ENCODE peak calls at places on chromosomes 5 and 9, in seven cellular contexts. U is suprapubic skin, J is IMR-90, D is breast epithelium, N is testis, A is thyroid gland, K is tibial nerve. W is an unnamed sample.

GRCh38 chr9:7976167-7976755 is 176.7 kb upstream of the DMAC1 start:
- DNase-seq in U (no peak), J (no peak), D (no peak), N (no peak), A (no peak), K (no peak), W (no peak)

GRCh38 chr5:161420526-161420925 is 126.0 kb downstream of the GABRB2 start:
- DNase-seq in U (no peak), J (no peak), D (no peak), N (no peak), A (no peak), K (no peak), W (no peak)

GRCh38 chr5:90398726-90399125 is 10.8 kb downstream of the CETN3 start:
- DNase-seq in U (no peak), J (no peak), D (no peak), N (no peak), A (no peak), K (no peak), W (no peak)

GRCh38 chr5:127987354-127988148 is 96.0 kb upstream of the SLC12A2 start:
- DNase-seq in U (no peak), J (peak; percentile 3), D (no peak), N (no peak), A (no peak), K (no peak), W (no peak)

GRCh38 chr5:78496373-78496772 is 136.0 kb downstream of the SCAMP1 start:
- DNase-seq in U (no peak), J (peak; percentile 67), D (no peak), N (no peak), A (no peak), K (no peak), W (no peak)

GRCh38 chr9:76603448-76603895 is 144.5 kb downstream of the GCNT1 start:
- DNase-seq in U (no peak), J (peak; percentile 29), D (no peak), N (no peak), A (no peak), K (no peak), W (no peak)

GRCh38 chr9:93126825-93127368 is 7.2 kb downstream of the NINJ1 start:
- DNase-seq in U (peak; percentile 77), J (no peak), D (peak; percentile 49), N (peak; percentile 55), A (peak; percentile 73), K (peak; percentile 15), W (no peak)

GRCh38 chr9:88092699-88093359 is 45.4 kb downstream of the SPATA31C2 start:
- DNase-seq in U (no peak), J (peak; percentile 68), D (no peak), N (no peak), A (no peak), K (no peak), W (no peak)

GRCh38 chr9:4986291-4986690 is 1.2 kb downstream of the JAK2 start:
- DNase-seq in U (no peak), J (peak; percentile 13), D (no peak), N (no peak), A (no peak), K (no peak), W (no peak)

GRCh38 chr5:98499892-98500291 is 273.6 kb upstream of the RGMB start:
- DNase-seq in U (no peak), J (no peak), D (no peak), N (no peak), A (no peak), K (no peak), W (no peak)

GRCh38 chr5:125668904-125669303 is 754.3 kb upstream of the GRAMD2B start:
- DNase-seq in U (no peak), J (no peak), D (no peak), N (no peak), A (no peak), K (no peak), W (no peak)

GRCh38 chr5:98587166-98587565 is 186.3 kb upstream of the RGMB start:
- DNase-seq in U (no peak), J (no peak), D (no peak), N (no peak), A (no peak), K (no peak), W (no peak)

GRCh38 chr5:181235689-181236366 is 7.9 kb downstream of the RACK1 start:
- DNase-seq in U (no peak), J (no peak), D (no peak), N (no peak), A (no peak), K (no peak), W (no peak)
- TF ChIP-seq POLR2A in U (no peak), J (peak; percentile 52), D (no peak), N (no peak), A (no peak), K (no peak), W (peak; percentile 39)

DNA sequence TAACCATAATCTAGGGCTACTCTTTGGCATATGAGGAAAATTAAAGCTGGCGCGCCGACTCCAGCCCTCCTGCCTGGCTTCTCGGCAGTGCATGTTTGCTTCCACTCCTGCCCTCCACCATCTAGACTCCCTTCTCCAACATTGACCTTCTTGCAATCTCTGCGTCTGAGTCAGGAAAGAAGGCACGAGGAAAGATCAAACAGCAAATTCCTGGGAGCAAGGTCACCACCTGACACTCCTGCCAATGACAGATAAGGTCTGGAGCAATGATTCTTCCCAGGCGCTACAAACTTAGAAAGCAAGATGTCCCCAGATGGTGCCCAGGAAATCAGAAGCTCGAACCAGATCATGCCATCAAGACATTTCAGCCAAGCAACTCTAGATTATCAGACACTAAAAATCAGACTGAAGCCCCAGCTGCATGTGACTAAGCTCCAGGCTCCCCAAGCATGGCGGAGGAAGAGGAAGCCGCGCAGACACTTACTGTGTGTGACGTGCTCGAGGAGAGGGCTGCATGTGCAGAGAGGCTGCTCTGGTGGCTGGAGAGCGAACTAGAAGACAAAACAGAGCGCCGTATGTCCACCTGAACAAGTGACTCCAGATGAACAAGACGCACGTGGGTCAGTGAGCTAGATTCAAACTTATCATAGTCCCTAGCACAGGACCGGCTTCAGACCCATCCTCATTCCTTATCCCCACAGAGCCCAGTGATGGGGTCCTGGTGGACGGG is 115.3 kb downstream of the UBE2R2 start:
- DNase-seq in U (no peak), J (no peak), D (no peak), N (peak; percentile 11), A (no peak), K (no peak), W (no peak)
- TF ChIP-seq POLR2A in U (no peak), J (no peak), D (no peak), N (no peak), A (no peak), K (no peak), W (no peak)

GRCh38 chr9:113523421-113524141 is 60.1 kb downstream of the RGS3 start:
- DNase-seq in U (no peak), J (no peak), D (no peak), N (no peak), A (no peak), K (no peak), W (no peak)
- TF ChIP-seq POLR2A in U (no peak), J (no peak), D (no peak), N (no peak), A (no peak), K (no peak), W (no peak)

GRCh38 chr9:137589441-137590122 is 730 bp downstream of the ZMYND19 start:
- DNase-seq in U (no peak), J (no peak), D (no peak), N (no peak), A (no peak), K (no peak), W (peak; percentile 65)

GRCh38 chr9:137588891-137589290 is 1.4 kb downstream of the ZMYND19 start:
- DNase-seq in U (no peak), J (no peak), D (no peak), N (no peak), A (no peak), K (no peak), W (no peak)

GRCh38 chr9:137590123-137590468 is 216 bp downstream of the ZMYND19 start:
- DNase-seq in U (no peak), J (no peak), D (no peak), N (no peak), A (no peak), K (no peak), W (no peak)

GRCh38 chr9:137592767-137593166 is 2.5 kb upstream of the ZMYND19 start:
- DNase-seq in U (no peak), J (no peak), D (no peak), N (no peak), A (peak; percentile 85), K (no peak), W (no peak)

GRCh38 chr9:137590469-137591383 is at the start of gene ZMYND19:
- DNase-seq in U (peak; percentile 88), J (peak; percentile 81), D (peak; percentile 87), N (peak; percentile 87), A (peak; percentile 89), K (peak; percentile 83), W (peak; percentile 97)
- TF ChIP-seq POLR2A in U (no peak), J (peak; percentile 45), D (no peak), N (no peak), A (no peak), K (no peak), W (peak; percentile 16)

GRCh38 chr5:52787600-52788504 is at the start of the genes ITGA1 and PELO:
- DNase-seq in U (peak; percentile 87), J (peak; percentile 81), D (peak; percentile 61), N (peak; percentile 63), A (peak; percentile 77), K (peak; percentile 49), W (peak; percentile 45)
- TF ChIP-seq POLR2A in U (peak; percentile 35), J (no peak), D (no peak), N (no peak), A (no peak), K (peak; percentile 47), W (no peak)

GRCh38 chr9:89497978-89498844 is at the start of gene SEMA4D:
- DNase-seq in U (no peak), J (peak; percentile 51), D (no peak), N (peak; percentile 92), A (peak; percentile 80), K (peak; percentile 52), W (peak; percentile 66)

GRCh38 chr9:89498845-89499480 is 1.1 kb upstream of the SEMA4D start:
- DNase-seq in U (no peak), J (no peak), D (no peak), N (no peak), A (no peak), K (no peak), W (no peak)

GRCh38 chr9:89495824-89496555 is 1.9 kb downstream of the SEMA4D start:
- DNase-seq in U (no peak), J (no peak), D (no peak), N (no peak), A (no peak), K (no peak), W (no peak)

GRCh38 chr9:89497181-89497963 is 541 bp downstream of the SEMA4D start:
- DNase-seq in U (no peak), J (no peak), D (no peak), N (no peak), A (peak; percentile 56), K (no peak), W (no peak)

GRCh38 chr9:89496645-89497044 is 1.3 kb downstream of the SEMA4D start:
- DNase-seq in U (no peak), J (no peak), D (no peak), N (peak; percentile 42), A (no peak), K (peak; percentile 31), W (peak; percentile 19)
- TF ChIP-seq POLR2A in U (no peak), J (no peak), D (no peak), N (no peak), A (no peak), K (no peak), W (no peak)

DNA sequence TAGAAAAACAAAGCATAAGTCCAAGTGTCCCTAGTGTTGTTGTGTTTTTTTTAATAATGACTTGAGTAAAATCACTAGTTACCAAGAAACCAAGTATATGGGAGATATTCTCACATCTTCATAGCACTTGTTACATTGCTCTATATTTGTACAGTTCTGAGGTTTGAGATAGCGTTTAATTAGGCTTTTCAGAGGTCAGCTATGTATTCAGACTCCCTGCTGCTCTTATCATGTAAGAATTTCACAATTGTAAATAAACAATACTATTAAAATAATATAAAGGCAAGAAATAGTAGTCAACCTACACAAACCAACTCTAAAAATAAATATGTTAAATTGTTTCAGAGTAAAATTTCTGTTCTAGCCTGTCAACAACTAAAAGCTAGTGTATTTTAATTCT is 761.9 kb upstream of the FAM174A start:
- DNase-seq in U (no peak), J (no peak), D (no peak), N (no peak), A (no peak), K (no peak), W (no peak)
- TF ChIP-seq POLR2A in U (no peak), J (no peak), D (no peak), N (no peak), A (no peak), K (no peak), W (no peak)

W was measured in erythroblast.